ENCODE peak calls at places on chromosome 15, in six cellular contexts. One of them, this sample, is unnamed. For H3K4me1, the result is how much of the 10 kb centered on the place peaks cover.

GRCh38 chr15:69758810-69759410 is 306.3 kb downstream of the RPLP1 start:
- DNase-seq in astrocyte: peak
- DNase-seq in mesenchymal stem cell: peak
- DNase-seq in GM23248: peak
- DNase-seq in esophagus muscularis mucosa: peak
- DNase-seq in SK-N-SH: no peak
- DNase-seq in this sample: no peak

GRCh38 chr15:67003586-67003985 is 61.8 kb upstream of the SMAD3 start:
- DNase-seq in astrocyte: peak
- DNase-seq in mesenchymal stem cell: peak
- DNase-seq in GM23248: peak
- DNase-seq in esophagus muscularis mucosa: peak
- DNase-seq in SK-N-SH: no peak
- DNase-seq in this sample: no peak

GRCh38 chr15:57555270-57555669 is 36.4 kb upstream of the MYZAP start:
- DNase-seq in astrocyte: peak
- DNase-seq in mesenchymal stem cell: peak
- DNase-seq in GM23248: peak
- DNase-seq in esophagus muscularis mucosa: no peak
- DNase-seq in SK-N-SH: no peak
- DNase-seq in this sample: no peak

GRCh38 chr15:39502616-39503195 is 78.2 kb upstream of the THBS1 start:
- DNase-seq in astrocyte: peak
- DNase-seq in mesenchymal stem cell: peak
- DNase-seq in GM23248: no peak
- DNase-seq in esophagus muscularis mucosa: no peak
- DNase-seq in SK-N-SH: no peak
- DNase-seq in this sample: no peak

GRCh38 chr15:95347846-95348245 is 982.7 kb upstream of the NR2F2 start:
- DNase-seq in astrocyte: no peak
- DNase-seq in mesenchymal stem cell: no peak
- DNase-seq in GM23248: no peak
- DNase-seq in esophagus muscularis mucosa: no peak
- DNase-seq in SK-N-SH: no peak
- DNase-seq in this sample: no peak

GRCh38 chr15:85583404-85584390 is 203.3 kb downstream of the AKAP13 start:
- DNase-seq in astrocyte: peak
- DNase-seq in mesenchymal stem cell: peak
- DNase-seq in GM23248: no peak
- DNase-seq in esophagus muscularis mucosa: no peak
- DNase-seq in SK-N-SH: no peak
- DNase-seq in this sample: no peak

GRCh38 chr15:72074335-72075060 is 43.5 kb downstream of the MYO9A start:
- DNase-seq in astrocyte: no peak
- DNase-seq in mesenchymal stem cell: no peak
- DNase-seq in GM23248: no peak
- DNase-seq in esophagus muscularis mucosa: no peak
- DNase-seq in SK-N-SH: no peak
- DNase-seq in this sample: no peak

GRCh38 chr15:96838088-96838487 is 507.6 kb downstream of the NR2F2 start:
- DNase-seq in astrocyte: peak
- DNase-seq in mesenchymal stem cell: peak
- DNase-seq in GM23248: no peak
- DNase-seq in esophagus muscularis mucosa: no peak
- DNase-seq in SK-N-SH: no peak
- DNase-seq in this sample: no peak

GRCh38 chr15:48411971-48412591 is 80.9 kb downstream of the DUT start:
- DNase-seq in astrocyte: peak
- DNase-seq in mesenchymal stem cell: peak
- DNase-seq in GM23248: peak
- DNase-seq in esophagus muscularis mucosa: no peak
- DNase-seq in SK-N-SH: no peak
- DNase-seq in this sample: no peak

GRCh38 chr15:64009798-64010241 is 36.5 kb downstream of the DAPK2 start:
- DNase-seq in astrocyte: peak
- DNase-seq in mesenchymal stem cell: no peak
- DNase-seq in GM23248: peak
- DNase-seq in esophagus muscularis mucosa: no peak
- DNase-seq in SK-N-SH: no peak
- DNase-seq in this sample: no peak

GRCh38 chr15:39623550-39623931 is 42.7 kb downstream of the THBS1 start:
- DNase-seq in astrocyte: no peak
- DNase-seq in mesenchymal stem cell: no peak
- DNase-seq in GM23248: no peak
- DNase-seq in esophagus muscularis mucosa: no peak
- DNase-seq in SK-N-SH: no peak
- DNase-seq in this sample: no peak

GRCh38 chr15:66836476-66837030 is 134.5 kb downstream of the SMAD6 start:
- DNase-seq in astrocyte: no peak
- DNase-seq in mesenchymal stem cell: no peak
- DNase-seq in GM23248: no peak
- DNase-seq in esophagus muscularis mucosa: no peak
- DNase-seq in SK-N-SH: no peak
- DNase-seq in this sample: no peak

GRCh38 chr15:62601779-62602540 is 436.9 kb upstream of the C2CD4B start:
- DNase-seq in astrocyte: no peak
- DNase-seq in mesenchymal stem cell: peak
- DNase-seq in GM23248: peak
- DNase-seq in esophagus muscularis mucosa: no peak
- DNase-seq in SK-N-SH: no peak
- DNase-seq in this sample: no peak

GRCh38 chr15:64247906-64248541 is 85.2 kb upstream of the PPIB start:
- DNase-seq in astrocyte: peak
- DNase-seq in mesenchymal stem cell: peak
- DNase-seq in GM23248: peak
- DNase-seq in esophagus muscularis mucosa: no peak
- DNase-seq in SK-N-SH: peak
- DNase-seq in this sample: no peak

GRCh38 chr15:69105451-69105985 is 54.9 kb upstream of the GLCE start:
- DNase-seq in astrocyte: no peak
- DNase-seq in mesenchymal stem cell: no peak
- DNase-seq in GM23248: no peak
- DNase-seq in esophagus muscularis mucosa: no peak
- DNase-seq in SK-N-SH: no peak
- DNase-seq in this sample: no peak

GRCh38 chr15:73049564-73050215 is 2.6 kb upstream of the NEO1 start:
- DNase-seq in astrocyte: no peak
- DNase-seq in mesenchymal stem cell: peak
- DNase-seq in GM23248: no peak
- DNase-seq in esophagus muscularis mucosa: no peak
- DNase-seq in SK-N-SH: no peak
- DNase-seq in this sample: no peak

GRCh38 chr15:33639968-33640367 is 328.3 kb upstream of the CHRM5 start:
- DNase-seq in astrocyte: no peak
- DNase-seq in mesenchymal stem cell: no peak
- DNase-seq in GM23248: no peak
- DNase-seq in esophagus muscularis mucosa: no peak
- DNase-seq in SK-N-SH: peak
- DNase-seq in this sample: no peak

GRCh38 chr15:50140097-50140496 is 21.1 kb upstream of the ATP8B4 start:
- DNase-seq in astrocyte: no peak
- DNase-seq in mesenchymal stem cell: peak
- DNase-seq in GM23248: no peak
- DNase-seq in esophagus muscularis mucosa: no peak
- DNase-seq in SK-N-SH: no peak
- DNase-seq in this sample: no peak

DNA sequence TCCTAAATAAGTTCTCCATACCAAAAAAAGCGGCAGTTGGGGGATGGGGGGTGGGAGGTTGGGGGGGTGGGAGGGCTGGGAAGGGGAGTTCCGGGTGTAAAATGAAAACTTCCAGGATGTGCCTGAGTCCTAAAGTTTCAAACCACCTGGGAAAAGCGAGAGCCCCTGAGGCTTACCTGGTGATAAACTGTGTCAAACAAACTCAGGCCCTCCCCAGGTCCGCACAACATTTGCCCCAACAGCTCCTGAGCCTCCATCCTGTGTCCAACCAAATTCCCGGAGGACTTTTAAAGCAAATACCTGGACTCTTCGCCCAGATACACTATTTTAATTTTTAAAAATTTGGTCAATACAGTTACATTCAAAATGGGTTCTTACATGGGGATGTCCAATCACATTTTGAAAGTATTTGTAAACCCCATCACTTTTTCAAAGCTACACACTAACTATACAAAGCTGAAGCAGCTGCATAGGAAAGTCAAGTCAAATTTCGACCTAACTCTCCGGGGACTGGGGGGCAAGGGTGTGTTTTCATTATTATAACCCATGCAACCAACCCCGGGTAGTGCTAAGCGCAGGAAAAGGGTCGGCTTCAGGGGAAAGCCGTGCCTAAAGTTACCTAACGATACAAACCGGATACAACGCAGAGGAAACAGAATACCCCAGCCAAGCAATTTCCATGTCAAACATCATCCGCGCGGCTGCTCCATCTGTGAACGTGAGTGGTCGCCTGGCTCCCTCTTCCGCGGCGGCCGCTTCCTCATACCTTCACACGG is 680 bp upstream of the FOXB1 start:
- DNase-seq in astrocyte: no peak
- DNase-seq in mesenchymal stem cell: no peak
- DNase-seq in GM23248: no peak
- DNase-seq in esophagus muscularis mucosa: no peak
- DNase-seq in SK-N-SH: peak
- DNase-seq in this sample: no peak
- H3K4me1 ChIP-seq in astrocyte: under half
- H3K4me1 ChIP-seq in mesenchymal stem cell: under half
- H3K4me1 ChIP-seq in GM23248: under half
- H3K4me1 ChIP-seq in esophagus muscularis mucosa: under half
- H3K4me1 ChIP-seq in SK-N-SH: under half
- H3K4me1 ChIP-seq in this sample: under half

DNA sequence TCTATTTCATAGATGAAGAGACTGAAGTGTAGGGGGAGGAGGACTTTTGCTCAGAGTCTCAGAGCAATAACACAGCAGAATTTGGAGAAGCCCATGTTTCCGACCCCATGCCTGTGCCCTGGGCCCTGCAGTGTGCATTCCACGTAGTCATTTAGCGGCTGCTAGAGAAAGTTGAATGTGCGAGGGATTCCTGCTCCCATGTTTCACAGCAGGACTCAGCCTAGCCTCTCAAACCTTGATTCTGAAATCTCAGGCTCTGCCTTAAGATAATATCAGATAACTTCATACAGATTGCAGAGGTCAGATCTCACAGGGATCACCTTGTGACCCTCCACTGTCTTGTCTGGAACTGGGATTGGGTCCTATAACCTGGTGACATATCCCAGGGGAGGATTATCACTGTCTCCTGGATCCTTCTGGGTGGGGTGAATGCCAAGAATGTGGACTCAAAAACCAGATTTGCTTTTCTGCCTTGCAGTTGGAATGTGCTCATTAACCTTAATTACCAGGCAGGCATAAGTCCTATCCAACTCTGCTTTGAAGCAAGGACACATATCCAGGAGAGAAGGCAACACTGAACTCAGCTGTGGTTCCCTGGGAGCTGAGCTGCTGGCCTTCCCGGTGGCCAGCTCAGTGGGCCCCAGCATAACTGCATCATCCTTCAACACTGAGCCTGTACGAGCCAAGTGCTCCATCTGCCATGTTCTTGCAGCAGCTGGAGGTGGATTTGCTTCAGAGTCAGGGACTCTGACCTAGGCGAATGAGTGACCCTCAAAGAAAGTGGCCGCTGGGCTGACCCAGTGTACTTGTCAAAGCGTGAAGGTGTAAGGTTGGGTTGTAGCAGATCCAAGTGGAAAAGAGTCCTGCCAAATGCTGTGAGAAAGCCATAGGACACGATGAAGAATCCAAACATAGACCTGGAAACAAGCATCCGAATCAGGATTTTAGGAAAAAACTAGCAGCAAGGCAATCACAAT is 43.0 kb downstream of the CTXND1 start:
- DNase-seq in astrocyte: no peak
- DNase-seq in mesenchymal stem cell: no peak
- DNase-seq in GM23248: no peak
- DNase-seq in esophagus muscularis mucosa: peak
- DNase-seq in SK-N-SH: no peak
- DNase-seq in this sample: no peak
- H3K27ac ChIP-seq in astrocyte: no peak
- H3K27ac ChIP-seq in mesenchymal stem cell: no peak
- H3K27ac ChIP-seq in GM23248: no peak
- H3K27ac ChIP-seq in esophagus muscularis mucosa: no peak
- H3K27ac ChIP-seq in SK-N-SH: no peak
- H3K27ac ChIP-seq in this sample: no peak

DNA sequence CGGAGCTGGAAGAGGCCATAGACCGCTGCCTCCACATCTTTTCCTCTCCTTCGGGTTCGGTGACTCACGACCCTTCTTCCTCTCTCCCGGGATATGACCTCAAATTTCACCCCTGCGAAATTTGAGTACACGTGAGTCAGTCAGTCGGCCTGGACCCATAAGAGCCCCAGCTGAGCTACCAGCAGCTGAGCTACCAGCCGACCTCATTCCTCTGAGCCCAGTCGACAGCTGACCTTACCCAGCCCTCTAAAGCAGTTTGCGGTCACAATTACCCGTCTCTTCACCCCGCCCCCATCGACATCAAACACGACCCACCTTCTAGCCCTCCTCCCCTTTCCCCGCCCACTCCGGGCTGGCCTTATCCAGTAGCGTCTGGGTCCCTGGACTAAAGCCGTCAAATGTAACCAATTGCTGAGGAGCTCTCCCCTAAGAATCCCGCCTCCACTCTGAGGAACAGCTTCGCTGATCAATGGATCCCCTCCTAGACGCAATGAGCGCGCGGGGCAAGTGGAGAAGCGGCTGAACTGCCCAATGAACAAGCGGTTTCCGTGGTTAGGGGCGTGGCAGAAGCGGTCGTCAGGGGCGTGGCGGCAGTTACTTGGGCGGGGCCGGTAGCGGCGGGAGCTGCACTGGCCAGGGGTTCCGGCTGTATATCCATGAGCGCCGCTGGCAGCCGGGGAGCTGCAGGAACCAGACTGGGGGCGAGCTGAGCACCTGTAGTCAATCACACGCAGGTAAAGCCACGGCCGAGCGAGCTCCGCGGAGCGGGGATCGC is at the start of gene ABHD2:
- DNase-seq in astrocyte: peak
- DNase-seq in mesenchymal stem cell: peak
- DNase-seq in GM23248: peak
- DNase-seq in esophagus muscularis mucosa: peak
- DNase-seq in SK-N-SH: peak
- DNase-seq in this sample: peak
- H3K4me1 ChIP-seq in astrocyte: under half
- H3K4me1 ChIP-seq in mesenchymal stem cell: under half
- H3K4me1 ChIP-seq in GM23248: under half
- H3K4me1 ChIP-seq in esophagus muscularis mucosa: half or more
- H3K4me1 ChIP-seq in SK-N-SH: under half
- H3K4me1 ChIP-seq in this sample: under half

GRCh38 chr15:70833897-70834765 is 19.8 kb downstream of the LARP6 start:
- DNase-seq in astrocyte: peak
- DNase-seq in mesenchymal stem cell: peak
- DNase-seq in GM23248: peak
- DNase-seq in esophagus muscularis mucosa: peak
- DNase-seq in SK-N-SH: no peak
- DNase-seq in this sample: no peak

GRCh38 chr15:70837476-70837875 is 16.5 kb downstream of the LARP6 start:
- DNase-seq in astrocyte: no peak
- DNase-seq in mesenchymal stem cell: no peak
- DNase-seq in GM23248: no peak
- DNase-seq in esophagus muscularis mucosa: peak
- DNase-seq in SK-N-SH: no peak
- DNase-seq in this sample: no peak

GRCh38 chr15:70835415-70835814 is 18.5 kb downstream of the LARP6 start:
- DNase-seq in astrocyte: no peak
- DNase-seq in mesenchymal stem cell: no peak
- DNase-seq in GM23248: peak
- DNase-seq in esophagus muscularis mucosa: peak
- DNase-seq in SK-N-SH: peak
- DNase-seq in this sample: no peak

GRCh38 chr15:70834999-70835398 is 19.0 kb downstream of the LARP6 start:
- DNase-seq in astrocyte: no peak
- DNase-seq in mesenchymal stem cell: no peak
- DNase-seq in GM23248: no peak
- DNase-seq in esophagus muscularis mucosa: no peak
- DNase-seq in SK-N-SH: no peak
- DNase-seq in this sample: no peak

GRCh38 chr15:70835826-70836225 is 18.1 kb downstream of the LARP6 start:
- DNase-seq in astrocyte: no peak
- DNase-seq in mesenchymal stem cell: no peak
- DNase-seq in GM23248: no peak
- DNase-seq in esophagus muscularis mucosa: no peak
- DNase-seq in SK-N-SH: no peak
- DNase-seq in this sample: no peak
- H3K27ac ChIP-seq in astrocyte: no peak
- H3K27ac ChIP-seq in mesenchymal stem cell: no peak
- H3K27ac ChIP-seq in GM23248: peak
- H3K27ac ChIP-seq in esophagus muscularis mucosa: peak
- H3K27ac ChIP-seq in SK-N-SH: no peak
- H3K27ac ChIP-seq in this sample: no peak

This sample was measured in iPS DF 6.9.